ENCODE peak calls at places on chromosomes 3 and 15, in five cellular contexts. U is pancreas, Q is Peyer's patch, B is ovary, I is fibroblast of lung. A is an unnamed sample.

GRCh38 chr3:12158387-12159226 is at the start of gene TIMP4:
- DNase-seq in U (no peak), Q (peak), B (peak), I (peak), A (no peak)

GRCh38 chr15:100261302-100262240 is 80.2 kb downstream of the ADAMTS17 start:
- DNase-seq in U (no peak), Q (no peak), B (no peak), I (no peak), A (no peak)

GRCh38 chr15:83396071-83396470 is 51.1 kb upstream of the SH3GL3 start:
- DNase-seq in U (no peak), Q (no peak), B (no peak), I (no peak), A (no peak)

GRCh38 chr15:84400017-84400740 is 164.6 kb downstream of the GOLGA6L4 start:
- DNase-seq in U (peak), Q (peak), B (no peak), I (no peak), A (no peak)

GRCh38 chr15:95663156-95663831 is 667.2 kb upstream of the NR2F2 start:
- DNase-seq in U (no peak), Q (no peak), B (no peak), I (peak), A (peak)

GRCh38 chr15:89999676-90000174 is 1.4 kb upstream of the ZNF710 start:
- DNase-seq in U (peak), Q (no peak), B (peak), I (peak), A (no peak)

GRCh38 chr3:70861855-70862254 is 549.4 kb upstream of the MDFIC2 start:
- DNase-seq in U (no peak), Q (no peak), B (no peak), I (peak), A (peak)

GRCh38 chr3:170622369-170623159 is 36.7 kb upstream of the SLC7A14 start:
- DNase-seq in U (no peak), Q (no peak), B (peak), I (peak), A (peak)

GRCh38 chr15:90463381-90463780 is 66.3 kb upstream of the CRTC3 start:
- DNase-seq in U (no peak), Q (no peak), B (no peak), I (peak), A (peak)

GRCh38 chr3:31530039-31530983 is 2.4 kb upstream of the STT3B start:
- DNase-seq in U (no peak), Q (no peak), B (no peak), I (no peak), A (no peak)

GRCh38 chr3:143222505-143222904 is 102.9 kb downstream of the CHST2 start:
- DNase-seq in U (no peak), Q (no peak), B (no peak), I (no peak), A (no peak)

GRCh38 chr3:94185753-94186152 is 122.9 kb downstream of the NSUN3 start:
- DNase-seq in U (no peak), Q (no peak), B (no peak), I (no peak), A (no peak)

GRCh38 chr15:76368135-76368588 is 31.6 kb downstream of the ISL2 start:
- DNase-seq in U (no peak), Q (no peak), B (no peak), I (no peak), A (no peak)

GRCh38 chr15:26438316-26438715 is 334.6 kb downstream of the GABRB3 start:
- DNase-seq in U (no peak), Q (no peak), B (no peak), I (no peak), A (no peak)

GRCh38 chr3:169760479-169760878 is 4.4 kb downstream of the TERC start:
- DNase-seq in U (no peak), Q (no peak), B (no peak), I (peak), A (no peak)

DNA sequence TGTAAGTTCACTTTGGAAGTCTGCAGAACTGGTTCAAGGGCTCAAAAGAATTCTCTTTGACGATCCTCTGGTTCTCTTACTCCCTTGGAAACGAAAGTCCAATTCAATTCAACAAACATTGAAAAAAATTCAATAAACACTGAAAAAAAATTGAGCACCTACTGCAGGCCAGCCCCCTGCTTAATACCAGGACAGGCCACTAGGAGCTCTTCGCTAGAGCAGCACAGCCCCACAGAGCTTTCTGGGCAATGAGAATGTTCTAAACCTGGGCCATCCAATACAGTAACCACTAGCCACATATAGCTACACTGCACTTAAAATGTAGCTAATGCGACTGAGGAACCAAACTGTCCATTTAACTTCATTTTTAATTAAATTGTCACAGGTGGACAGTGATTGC is 50.4 kb upstream of the DCLK3 start:
- DNase-seq in U (no peak), Q (no peak), B (no peak), I (no peak), A (no peak)
- TF ChIP-seq CTCF in U (no peak), Q (no peak), B (no peak), I (no peak), A (peak)

GRCh38 chr3:185813691-185814215 is 11.1 kb downstream of the IGF2BP2 start:
- DNase-seq in U (no peak), Q (no peak), B (no peak), I (peak), A (peak)
- H3K4me3 ChIP-seq in U (no peak), Q (no peak), B (no peak), I (no peak), A (no peak)

DNA sequence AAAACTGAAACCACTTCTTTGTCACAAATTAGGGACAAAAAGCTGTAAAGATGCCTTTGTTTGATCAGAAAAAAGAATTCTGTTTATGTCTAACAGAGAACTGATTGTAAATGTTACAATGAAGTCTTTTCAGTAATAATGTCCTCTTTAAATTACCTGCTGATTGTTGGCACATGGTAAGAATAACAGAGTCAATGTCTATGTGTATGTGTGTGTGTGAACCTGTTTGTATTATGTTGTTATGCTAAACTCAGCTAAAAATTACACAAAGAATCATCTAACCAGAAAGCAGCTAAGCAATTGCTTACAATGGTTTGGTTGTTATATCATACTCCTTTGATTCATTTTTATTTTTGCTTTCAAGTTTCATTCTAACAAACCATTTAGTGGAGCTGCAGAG is 159.1 kb upstream of the PDZRN3 start:
- DNase-seq in U (no peak), Q (no peak), B (no peak), I (no peak), A (no peak)
- TF ChIP-seq CTCF in U (no peak), Q (no peak), B (no peak), I (no peak), A (no peak)

DNA sequence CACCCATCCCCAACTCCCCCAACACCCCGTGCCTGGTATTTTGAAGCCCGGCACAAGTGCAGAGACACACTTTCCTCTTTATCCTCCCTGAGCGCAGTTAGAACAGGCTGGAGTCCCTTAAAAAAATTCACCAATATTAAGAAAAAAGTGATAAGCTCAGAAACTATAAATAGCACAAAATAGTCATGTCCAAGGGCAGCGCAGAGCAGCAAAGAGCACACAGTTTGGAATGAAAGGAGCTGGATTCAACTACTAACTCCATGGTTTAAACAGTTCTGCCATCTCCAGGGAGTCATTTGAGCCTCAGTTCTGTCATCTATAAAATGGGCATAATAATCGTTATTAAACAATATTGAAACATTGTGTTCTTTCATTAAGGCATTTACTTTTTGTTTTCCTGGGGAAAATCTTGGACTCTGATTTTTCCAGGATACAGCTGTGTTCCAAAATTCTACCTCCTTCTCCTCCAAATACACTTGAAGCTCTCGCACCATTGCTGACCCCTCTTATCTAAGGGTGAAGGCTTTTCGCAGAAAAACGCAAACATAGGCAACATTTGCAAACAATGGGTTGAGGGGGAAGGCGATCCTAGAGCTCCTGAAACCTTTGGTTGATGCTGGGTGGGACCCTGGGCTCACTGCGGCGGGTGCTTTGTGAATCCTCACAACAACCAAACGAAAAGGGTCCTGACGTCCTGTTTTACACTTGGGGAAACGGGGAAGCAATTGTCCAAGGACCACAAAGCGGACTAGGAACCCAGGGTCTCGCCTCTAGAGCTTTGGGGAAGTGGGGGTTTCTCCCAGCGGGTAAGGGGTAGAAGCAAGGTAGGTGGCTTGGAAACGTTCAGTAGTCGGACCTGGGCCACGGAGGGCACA is 41.8 kb downstream of the EPHB3 start:
- DNase-seq in U (no peak), Q (no peak), B (no peak), I (no peak), A (no peak)
- H3K4me3 ChIP-seq in U (peak), Q (no peak), B (peak), I (no peak), A (no peak)

DNA sequence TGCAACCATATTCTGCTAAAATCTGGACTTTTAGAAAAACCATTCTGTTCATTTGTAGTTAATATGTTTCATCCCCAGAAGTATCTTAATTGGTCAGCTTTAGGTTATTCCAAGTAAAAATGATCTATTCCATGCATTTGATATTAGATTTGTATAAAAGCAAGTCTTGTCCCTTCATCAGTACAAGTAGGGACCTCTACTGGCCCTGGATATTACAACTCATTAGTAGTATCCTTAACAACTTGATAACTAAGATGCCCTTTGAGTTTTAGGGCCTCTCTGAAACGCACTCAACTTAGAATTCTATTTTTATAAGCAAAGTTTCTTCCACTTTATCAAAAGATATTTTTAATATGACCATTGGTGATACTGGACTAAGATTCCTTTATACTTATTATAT is 25.3 kb upstream of the SELENOT start:
- DNase-seq in U (no peak), Q (no peak), B (no peak), I (peak), A (no peak)
- TF ChIP-seq CTCF in U (no peak), Q (no peak), B (no peak), I (peak), A (no peak)

DNA sequence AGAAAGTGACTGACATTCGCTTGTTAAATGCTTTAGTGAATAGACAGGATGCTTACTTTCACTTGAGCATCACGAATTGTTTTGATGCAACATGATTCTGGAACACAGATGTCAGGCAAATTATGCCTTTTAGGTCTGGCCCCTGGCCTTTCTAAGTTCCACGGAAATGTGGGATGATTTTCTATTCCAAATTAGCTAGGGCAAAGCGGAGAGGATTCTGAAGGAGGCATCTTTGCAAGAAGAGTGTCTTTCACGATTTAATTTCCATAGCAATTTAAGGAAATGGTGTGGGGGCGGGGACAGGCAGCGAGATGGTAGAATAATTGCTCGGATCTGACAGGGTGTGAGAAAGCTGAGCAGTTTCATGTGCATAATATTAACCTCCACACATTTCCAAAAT is 238.5 kb upstream of the KCNMB2 start:
- DNase-seq in U (no peak), Q (no peak), B (no peak), I (no peak), A (no peak)
- H3K4me3 ChIP-seq in U (no peak), Q (no peak), B (no peak), I (no peak), A (no peak)

DNA sequence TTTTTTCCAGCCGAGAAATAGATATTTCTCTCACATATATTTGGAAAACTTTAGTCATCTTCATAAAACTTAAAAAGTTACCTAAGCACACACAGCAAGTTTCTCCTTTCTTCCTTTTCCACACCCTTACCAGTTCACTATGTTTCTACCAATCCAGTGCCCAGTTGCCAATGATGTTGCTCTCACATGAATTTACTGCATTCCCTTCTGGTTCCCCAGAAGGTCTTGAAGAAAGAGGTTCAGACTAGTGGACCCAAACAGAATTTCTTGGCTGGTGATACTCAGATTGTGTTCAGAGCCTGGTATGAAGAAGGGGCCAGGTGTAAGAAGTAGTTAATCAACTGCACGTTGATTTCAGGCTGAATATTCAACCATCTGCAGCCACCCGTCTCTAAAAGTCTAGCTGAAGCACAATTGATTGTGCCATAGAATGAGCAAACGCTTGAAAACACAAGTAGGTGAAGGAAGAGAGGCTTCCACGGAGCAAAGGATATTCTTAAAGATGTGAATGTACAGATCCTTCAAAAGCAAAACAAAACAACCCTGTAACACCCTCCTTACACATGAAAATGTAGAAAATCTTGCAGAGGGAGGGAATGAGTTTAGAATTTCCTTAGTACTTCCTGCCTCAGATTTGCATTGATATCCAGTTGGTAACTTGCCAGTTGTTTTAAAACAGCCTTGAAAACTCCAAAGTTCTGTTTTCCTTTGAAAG is 4.6 kb downstream of the RBMS3 start:
- DNase-seq in U (no peak), Q (no peak), B (no peak), I (peak), A (no peak)
- TF ChIP-seq CTCF in U (no peak), Q (no peak), B (peak), I (no peak), A (no peak)

GRCh38 chr3:50599115-50599715 is 12.4 kb downstream of the CISH start:
- DNase-seq in U (no peak), Q (no peak), B (no peak), I (no peak), A (no peak)

GRCh38 chr3:50602675-50603191 is 8.8 kb downstream of the CISH start:
- DNase-seq in U (no peak), Q (no peak), B (no peak), I (no peak), A (no peak)

GRCh38 chr3:50600141-50600753 is 11.3 kb downstream of the CISH start:
- DNase-seq in U (peak), Q (no peak), B (peak), I (no peak), A (no peak)

GRCh38 chr3:50599716-50600118 is 11.9 kb downstream of the CISH start:
- DNase-seq in U (no peak), Q (no peak), B (no peak), I (no peak), A (no peak)

DNA sequence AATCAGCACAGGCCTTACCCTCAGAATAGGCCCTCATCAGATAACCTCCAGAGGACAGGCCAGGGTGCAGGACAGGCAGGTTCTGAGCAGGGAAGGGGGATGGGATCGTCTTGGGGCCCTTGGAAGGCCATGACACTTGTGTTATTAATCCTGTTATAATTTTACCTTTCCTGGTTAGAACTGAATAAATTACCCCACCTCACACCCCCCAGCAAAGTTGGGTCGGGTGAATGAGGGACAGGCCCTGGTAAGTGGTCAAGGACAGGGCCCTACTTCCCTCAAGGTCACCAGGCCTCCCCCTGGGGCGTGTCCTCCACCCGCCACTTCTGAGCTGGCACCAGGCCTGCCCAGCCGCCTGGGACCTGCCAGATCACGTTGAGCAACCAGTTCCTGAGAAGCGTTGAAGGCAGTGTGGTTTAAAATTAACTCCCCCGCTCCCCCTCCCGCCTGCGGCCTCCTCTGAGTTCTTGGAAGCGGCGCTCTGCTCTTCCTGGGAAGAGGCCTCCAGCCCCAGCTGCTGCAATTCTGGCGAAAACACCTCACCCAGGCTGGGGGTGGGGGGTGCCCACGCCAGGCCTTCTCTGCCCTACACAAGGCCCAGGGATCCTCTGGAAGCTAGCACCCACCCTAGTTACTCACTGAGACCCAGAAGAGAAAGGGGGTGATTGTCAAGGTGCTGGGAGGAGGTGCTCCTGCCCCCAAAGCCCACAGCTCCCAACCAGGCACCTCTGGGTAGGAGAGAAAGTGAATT is 10.6 kb downstream of the CISH start:
- DNase-seq in U (peak), Q (peak), B (peak), I (peak), A (peak)
- H3K4me3 ChIP-seq in U (peak), Q (no peak), B (peak), I (peak), A (peak)

GRCh38 chr3:20185733-20186599 is at the start of gene SGO1:
- DNase-seq in U (peak), Q (peak), B (peak), I (peak), A (peak)

GRCh38 chr3:20185364-20185732 is 658 bp downstream of the SGO1 start:
- DNase-seq in U (no peak), Q (no peak), B (no peak), I (peak), A (no peak)

GRCh38 chr3:20186600-20187004 is 596 bp upstream of the SGO1 start:
- DNase-seq in U (no peak), Q (no peak), B (no peak), I (peak), A (no peak)

GRCh38 chr3:20194793-20195460 is 8.9 kb upstream of the SGO1 start:
- DNase-seq in U (no peak), Q (no peak), B (no peak), I (no peak), A (no peak)

GRCh38 chr3:20190991-20191390 is 5.0 kb upstream of the SGO1 start:
- DNase-seq in U (no peak), Q (no peak), B (no peak), I (no peak), A (no peak)
- TF ChIP-seq CTCF in U (no peak), Q (no peak), B (no peak), I (no peak), A (no peak)

DNA sequence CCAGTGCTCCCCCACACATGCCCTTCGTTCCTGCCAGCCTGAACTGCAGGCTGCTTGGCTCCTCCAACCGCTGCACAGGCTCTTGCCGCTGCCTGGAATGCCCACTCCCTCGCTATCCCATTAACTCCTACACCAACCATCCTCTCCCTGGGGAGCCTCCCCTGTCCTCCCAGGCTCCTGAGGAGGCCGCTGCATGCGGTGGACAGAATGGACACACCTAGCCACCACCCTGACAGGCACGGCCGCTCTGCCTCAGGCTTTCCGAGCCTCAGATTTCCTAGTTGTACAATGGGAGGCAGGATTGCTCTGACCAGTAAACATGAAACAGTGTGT is 2.3 kb downstream of the PLXNB1 start:
- DNase-seq in U (no peak), Q (peak), B (no peak), I (no peak), A (no peak)
- H3K4me3 ChIP-seq in U (peak), Q (no peak), B (peak), I (peak), A (peak)